ENCODE peak calls at places on chromosomes 1 and 21, in eight cellular contexts. J, R, Z, E, C, Y, S and P are unnamed samples.

GRCh38 chr1:41626146-41626545 is 141.7 kb upstream of the EDN2 start:
- DNase-seq in J (peak; percentile 72), R (no peak), Z (no peak), E (no peak), C (no peak), Y (no peak), S (no peak), P (no peak)

GRCh38 chr1:215166886-215167285 is 84.3 kb downstream of the KCNK2 start:
- DNase-seq in J (peak; percentile 55), R (no peak), Z (no peak), E (no peak), C (no peak), Y (no peak), S (no peak), P (no peak)

GRCh38 chr1:178189814-178190213 is 95.9 kb downstream of the RASAL2 start:
- DNase-seq in J (no peak), R (no peak), Z (peak; percentile 54), E (no peak), C (no peak), Y (no peak), S (peak; percentile 65), P (peak; percentile 52)

GRCh38 chr21:26736449-26736848 is 108.8 kb downstream of the ADAMTS1 start:
- DNase-seq in J (no peak), R (no peak), Z (no peak), E (no peak), C (no peak), Y (no peak), S (no peak), P (no peak)

GRCh38 chr1:111592389-111593361 is 26.9 kb upstream of the RAP1A start:
- DNase-seq in J (peak; percentile 95), R (peak; percentile 90), Z (peak; percentile 4), E (no peak), C (peak; percentile 73), Y (peak; percentile 91), S (peak; percentile 61), P (no peak)

GRCh38 chr1:6858586-6858985 is 73.3 kb downstream of the CAMTA1 start:
- DNase-seq in J (no peak), R (no peak), Z (no peak), E (no peak), C (no peak), Y (no peak), S (no peak), P (no peak)

GRCh38 chr21:46507562-46507961 is 48.9 kb downstream of the DIP2A start:
- DNase-seq in J (no peak), R (no peak), Z (no peak), E (no peak), C (no peak), Y (no peak), S (no peak), P (no peak)

GRCh38 chr1:226248091-226248490 is 24.6 kb downstream of the MIXL1 start:
- DNase-seq in J (no peak), R (no peak), Z (no peak), E (no peak), C (no peak), Y (no peak), S (no peak), P (no peak)

GRCh38 chr1:91243171-91243570 is 161.5 kb downstream of the HFM1 start:
- DNase-seq in J (no peak), R (no peak), Z (no peak), E (no peak), C (no peak), Y (no peak), S (no peak), P (no peak)

GRCh38 chr1:205318231-205318991 is 3.1 kb downstream of the NUAK2 start:
- DNase-seq in J (no peak), R (no peak), Z (no peak), E (peak; percentile 88), C (no peak), Y (no peak), S (no peak), P (no peak)

GRCh38 chr1:100219879-100220278 is 29.8 kb downstream of the DBT start:
- DNase-seq in J (no peak), R (no peak), Z (no peak), E (no peak), C (no peak), Y (no peak), S (no peak), P (no peak)

GRCh38 chr1:57377731-57378139 is 46.1 kb downstream of the DAB1 start:
- DNase-seq in J (no peak), R (no peak), Z (no peak), E (no peak), C (no peak), Y (no peak), S (no peak), P (no peak)

GRCh38 chr1:169759038-169759437 is 25.2 kb upstream of the SELE start:
- DNase-seq in J (no peak), R (no peak), Z (no peak), E (no peak), C (no peak), Y (no peak), S (no peak), P (no peak)

GRCh38 chr1:27388337-27389005 is 4.0 kb upstream of the GPR3 start:
- DNase-seq in J (no peak), R (peak; percentile 69), Z (peak; percentile 63), E (peak; percentile 3), C (peak; percentile 68), Y (peak; percentile 43), S (peak; percentile 16), P (peak; percentile 71)

GRCh38 chr1:201964266-201964665 is 9.0 kb downstream of the TIMM17A start:
- DNase-seq in J (peak; percentile 69), R (no peak), Z (no peak), E (no peak), C (no peak), Y (no peak), S (no peak), P (no peak)

GRCh38 chr1:76998582-76999189 is 131.4 kb downstream of the ST6GALNAC5 start:
- DNase-seq in J (peak; percentile 88), R (no peak), Z (no peak), E (no peak), C (no peak), Y (no peak), S (no peak), P (no peak)

GRCh38 chr1:235513495-235514366 is 9.5 kb upstream of the B3GALNT2 start:
- DNase-seq in J (peak; percentile 58), R (peak; percentile 58), Z (peak; percentile 67), E (peak; percentile 55), C (peak; percentile 19), Y (no peak), S (peak; percentile 69), P (no peak)

GRCh38 chr1:9852410-9853301 is 28.9 kb upstream of the CLSTN1 start:
- DNase-seq in J (peak; percentile 74), R (no peak), Z (no peak), E (no peak), C (no peak), Y (no peak), S (no peak), P (no peak)

GRCh38 chr1:53878492-53879105 is 11.0 kb downstream of the YIPF1 start:
- DNase-seq in J (peak; percentile 55), R (no peak), Z (no peak), E (peak; percentile 64), C (no peak), Y (no peak), S (peak; percentile 51), P (no peak)

GRCh38 chr1:224852901-224853568 is 76.4 kb upstream of the DNAH14 start:
- DNase-seq in J (peak; percentile 63), R (no peak), Z (no peak), E (peak; percentile 38), C (no peak), Y (no peak), S (peak; percentile 42), P (no peak)

GRCh38 chr1:186059752-186060151 is 315.3 kb downstream of the TPR start:
- DNase-seq in J (peak; percentile 26), R (no peak), Z (no peak), E (no peak), C (no peak), Y (no peak), S (no peak), P (no peak)

GRCh38 chr1:197806718-197807117 is 31.4 kb upstream of the DENND1B start:
- DNase-seq in J (no peak), R (no peak), Z (no peak), E (no peak), C (no peak), Y (no peak), S (no peak), P (no peak)

GRCh38 chr1:38578444-38578951 is 281.1 kb downstream of the RRAGC start:
- DNase-seq in J (peak; percentile 16), R (no peak), Z (peak; percentile 36), E (no peak), C (no peak), Y (no peak), S (no peak), P (no peak)

GRCh38 chr1:155909894-155910293 is 1.3 kb downstream of the RIT1 start:
- DNase-seq in J (peak; percentile 72), R (no peak), Z (no peak), E (no peak), C (no peak), Y (no peak), S (peak; percentile 48), P (no peak)

GRCh38 chr1:113721010-113721409 is 38.3 kb downstream of the PHTF1 start:
- DNase-seq in J (no peak), R (no peak), Z (no peak), E (no peak), C (no peak), Y (no peak), S (no peak), P (no peak)

GRCh38 chr1:212463565-212464270 is 31.0 kb downstream of the NENF start:
- DNase-seq in J (no peak), R (no peak), Z (no peak), E (no peak), C (no peak), Y (no peak), S (no peak), P (no peak)

GRCh38 chr1:177305040-177306018 is 134.6 kb downstream of the BRINP2 start:
- DNase-seq in J (no peak), R (no peak), Z (no peak), E (no peak), C (no peak), Y (no peak), S (no peak), P (no peak)

GRCh38 chr1:85975770-85976386 is 180.7 kb downstream of the COL24A1 start:
- DNase-seq in J (no peak), R (no peak), Z (no peak), E (no peak), C (no peak), Y (no peak), S (no peak), P (peak; percentile 20)

GRCh38 chr1:222975472-222976122 is 160.8 kb downstream of the DISP1 start:
- DNase-seq in J (peak; percentile 66), R (no peak), Z (no peak), E (no peak), C (no peak), Y (no peak), S (no peak), P (no peak)

GRCh38 chr21:31530918-31531705 is 128.4 kb upstream of the SOD1 start:
- DNase-seq in J (no peak), R (no peak), Z (no peak), E (peak; percentile 90), C (no peak), Y (no peak), S (no peak), P (no peak)

GRCh38 chr1:77473690-77474089 is 191.9 kb downstream of the AK5 start:
- DNase-seq in J (peak; percentile 89), R (no peak), Z (no peak), E (no peak), C (no peak), Y (no peak), S (no peak), P (no peak)

GRCh38 chr21:44010429-44010828 is 1.7 kb upstream of the TRAPPC10 start:
- DNase-seq in J (no peak), R (no peak), Z (no peak), E (no peak), C (no peak), Y (no peak), S (no peak), P (no peak)

GRCh38 chr21:24118738-24119470 is 1488.4 kb downstream of the MRPL39 start:
- DNase-seq in J (peak; percentile 58), R (no peak), Z (no peak), E (no peak), C (no peak), Y (no peak), S (no peak), P (no peak)

GRCh38 chr1:31811605-31812004 is 4.2 kb downstream of the SPOCD1 start:
- DNase-seq in J (peak; percentile 62), R (no peak), Z (peak; percentile 43), E (peak; percentile 87), C (no peak), Y (no peak), S (no peak), P (no peak)